ENCODE peak calls at places on chromosomes 4 and X, in nine cellular contexts. U is hippocampal formation; Q is HT-29; E is NCI-H345; Z is SW480; P is pons; Y is stimulated activated CD8-positive, alpha-beta memory T cell treated with anti-CD3 and anti-CD28 coated beads, Interleukin-7, amount 100 ng/mL, for 24 hours; I is germinal center; O is BJ. H is an unnamed sample.

GRCh38 chr4:163137581-163137980 is 29.1 kb downstream of the NAF1 start:
- DNase-seq in U (no peak), Y (no peak), E (no peak), Z (no peak), P (no peak), I (no peak), O (no peak), Q (no peak), H (no peak)

GRCh38 chrX:36869457-36869856 is 138.7 kb upstream of the FAM47C start:
- DNase-seq in Q (no peak), O (no peak), Y (no peak), P (no peak), Z (no peak), I (no peak), E (no peak), U (no peak), H (no peak)

GRCh38 chrX:44017726-44018125 is 44.5 kb upstream of the NDP start:
- DNase-seq in Z (no peak), I (no peak), E (no peak), O (no peak), Q (no peak), Y (no peak), P (no peak), U (no peak), H (no peak)

GRCh38 chr4:104901438-104901837 is 245.2 kb upstream of the TET2 start:
- DNase-seq in Y (no peak), I (no peak), E (no peak), O (no peak), P (peak), Q (peak), Z (peak), U (peak), H (no peak)

GRCh38 chr4:8278009-8278395 is 8.4 kb downstream of the HTRA3 start:
- DNase-seq in Z (no peak), Q (no peak), U (no peak), O (no peak), Y (no peak), E (no peak), I (no peak), P (no peak), H (no peak)

GRCh38 chr4:119498520-119498919 is 130.1 kb downstream of the PDE5A start:
- DNase-seq in P (peak), E (peak), O (no peak), U (peak), I (no peak), Z (no peak), Y (no peak), Q (no peak), H (no peak)

GRCh38 chrX:24124227-24124799 is 25.2 kb upstream of the ZFX start:
- DNase-seq in E (no peak), Q (no peak), U (no peak), I (no peak), Z (no peak), O (no peak), Y (no peak), P (no peak), H (peak)

GRCh38 chr4:110624016-110624770 is 1.3 kb upstream of the PITX2 start:
- DNase-seq in Z (no peak), U (no peak), Y (no peak), P (no peak), I (no peak), O (no peak), Q (peak), E (no peak), H (no peak)

GRCh38 chrX:133980832-133981588 is 4.4 kb downstream of the GPC3 start:
- DNase-seq in E (no peak), O (no peak), Y (no peak), I (no peak), P (no peak), U (no peak), Q (no peak), Z (no peak), H (no peak)

GRCh38 chr4:176792348-176793059 is at the start of gene VEGFC:
- DNase-seq in U (peak), Y (no peak), I (peak), O (no peak), P (no peak), E (peak), Q (no peak), Z (no peak), H (no peak)

GRCh38 chr4:71230613-71231012 is 108.2 kb upstream of the SLC4A4 start:
- DNase-seq in Y (no peak), U (peak), Z (no peak), O (no peak), E (no peak), Q (no peak), I (no peak), P (no peak), H (no peak)

GRCh38 chr4:137467537-137467936 is 64.8 kb downstream of the PCDH18 start:
- DNase-seq in U (no peak), Q (no peak), P (no peak), Z (no peak), I (no peak), E (no peak), Y (no peak), O (no peak), H (no peak)

GRCh38 chrX:41265615-41266014 is 68.3 kb upstream of the DDX3X start:
- DNase-seq in I (peak), Q (no peak), P (peak), Y (peak), O (no peak), E (no peak), U (no peak), Z (no peak), H (no peak)

GRCh38 chr4:146545102-146545501 is 23.4 kb upstream of the SLC10A7 start:
- DNase-seq in Q (peak), E (no peak), Y (no peak), P (no peak), Z (peak), O (no peak), U (no peak), I (peak), H (no peak)

GRCh38 chr4:88017516-88018302 is 10.3 kb downstream of the PKD2 start:
- DNase-seq in E (no peak), Y (no peak), I (no peak), U (no peak), Q (no peak), Z (no peak), P (no peak), O (peak), H (no peak)

GRCh38 chr4:111960241-111960667 is 185.0 kb upstream of the FAM241A start:
- DNase-seq in Z (no peak), Y (no peak), P (no peak), I (no peak), Q (peak), E (no peak), U (no peak), O (no peak), H (no peak)

GRCh38 chr4:141885112-141885511 is 248.7 kb downstream of the IL15 start:
- DNase-seq in P (no peak), Q (no peak), Y (no peak), Z (no peak), E (no peak), U (no peak), O (no peak), I (no peak), H (no peak)

GRCh38 chr4:30413915-30414314 is 306.3 kb upstream of the PCDH7 start:
- DNase-seq in Y (no peak), P (no peak), I (no peak), O (no peak), Z (peak), Q (no peak), E (no peak), U (no peak), H (no peak)

GRCh38 chrX:97399400-97399799 is 515.7 kb downstream of the RPA4 start:
- DNase-seq in E (no peak), P (no peak), Q (no peak), Y (no peak), I (no peak), Z (no peak), O (peak), U (no peak), H (no peak)